ENCODE peak calls at places on chromosomes 11 and 22, in eight cellular contexts. E is body of pancreas; X is pancreas; B is mucosa of descending colon; D is left ventricle myocardium inferior; S is psoas muscle; O is adrenal gland; V is CD8-positive, alpha-beta T cell. I is an unnamed sample. For H3K4me1, the result is how much of the 10 kb centered on the place peaks cover.

GRCh38 chr11:118221419-118221818 is 3.4 kb downstream of the JAML start:
- DNase-seq in V (no peak), B (no peak), S (no peak), E (no peak), D (no peak), X (no peak), O (no peak), I (no peak)

GRCh38 chr22:45615364-45615763 is 56.3 kb upstream of the ATXN10 start:
- DNase-seq in X (no peak), D (no peak), B (no peak), O (no peak), V (no peak), S (no peak), E (no peak), I (no peak)

GRCh38 chr22:39825661-39826102 is 67.9 kb downstream of the ENTHD1 start:
- DNase-seq in D (no peak), X (no peak), S (no peak), B (no peak), V (no peak), E (no peak), O (no peak), I (no peak)

GRCh38 chr22:50189849-50190181 is 4.1 kb downstream of the TRABD start:
- DNase-seq in X (peak), B (no peak), E (no peak), O (no peak), S (no peak), D (no peak), V (no peak), I (no peak)

GRCh38 chr11:30107899-30108298 is 91.1 kb upstream of the KCNA4 start:
- DNase-seq in B (no peak), V (no peak), D (no peak), E (no peak), X (no peak), S (no peak), O (no peak), I (no peak)

GRCh38 chr11:46012185-46012584 is 89.7 kb downstream of the LARGE2 start:
- DNase-seq in O (no peak), X (no peak), B (no peak), V (no peak), D (no peak), S (no peak), E (no peak), I (no peak)

GRCh38 chr11:57493507-57494503 is 21.7 kb downstream of the SLC43A1 start:
- DNase-seq in O (peak), E (peak), V (peak), S (peak), B (peak), D (peak), X (peak), I (peak)

GRCh38 chr11:126896025-126896424 is 104.5 kb downstream of the KIRREL3 start:
- DNase-seq in V (no peak), D (no peak), E (no peak), X (no peak), B (no peak), S (no peak), O (no peak), I (no peak)

GRCh38 chr11:115939104-115939503 is 434.9 kb upstream of the CADM1 start:
- DNase-seq in S (no peak), O (no peak), B (no peak), E (no peak), D (no peak), V (no peak), X (no peak), I (no peak)

GRCh38 chr11:124460459-124460858 is 15.0 kb upstream of the OR8B8 start:
- DNase-seq in O (no peak), D (no peak), B (no peak), E (no peak), V (no peak), X (no peak), S (no peak), I (no peak)

GRCh38 chr22:37547249-37547741 is 13.0 kb upstream of the CDC42EP1 start:
- DNase-seq in V (no peak), X (no peak), S (no peak), O (no peak), B (no peak), E (no peak), D (no peak), I (no peak)

GRCh38 chr11:123942413-123942812 is 1.2 kb downstream of the OR6T1 start:
- DNase-seq in V (no peak), X (no peak), S (no peak), D (no peak), O (no peak), B (no peak), E (no peak), I (no peak)

GRCh38 chr11:10329935-10330334 is 25.1 kb downstream of the ADM start:
- DNase-seq in D (no peak), S (no peak), V (no peak), E (no peak), B (no peak), X (no peak), O (no peak), I (no peak)

GRCh38 chr11:3021125-3021524 is 29.0 kb upstream of the NAP1L4 start:
- DNase-seq in O (no peak), B (peak), E (peak), X (peak), D (no peak), V (peak), S (no peak), I (peak)

GRCh38 chr11:125593113-125593761 is 585 bp downstream of the STT3A start:
- DNase-seq in V (no peak), E (peak), X (no peak), B (peak), D (no peak), O (no peak), S (no peak), I (no peak)

GRCh38 chr22:25113316-25113721 is 86.3 kb upstream of the CRYBB3 start:
- DNase-seq in O (peak), S (peak), E (no peak), D (no peak), X (peak), B (peak), V (no peak), I (peak)

GRCh38 chr22:25110846-25111578 is 88.6 kb upstream of the CRYBB3 start:
- DNase-seq in X (peak), S (peak), E (peak), V (peak), D (peak), B (peak), O (peak), I (peak)

GRCh38 chr22:25112538-25113253 is 87.0 kb upstream of the CRYBB3 start:
- DNase-seq in B (peak), V (no peak), O (peak), E (no peak), X (no peak), S (no peak), D (no peak), I (no peak)

GRCh38 chr22:25110596-25110845 is 89.1 kb upstream of the CRYBB3 start:
- DNase-seq in X (no peak), B (no peak), V (no peak), O (no peak), E (no peak), D (no peak), S (no peak), I (no peak)

DNA sequence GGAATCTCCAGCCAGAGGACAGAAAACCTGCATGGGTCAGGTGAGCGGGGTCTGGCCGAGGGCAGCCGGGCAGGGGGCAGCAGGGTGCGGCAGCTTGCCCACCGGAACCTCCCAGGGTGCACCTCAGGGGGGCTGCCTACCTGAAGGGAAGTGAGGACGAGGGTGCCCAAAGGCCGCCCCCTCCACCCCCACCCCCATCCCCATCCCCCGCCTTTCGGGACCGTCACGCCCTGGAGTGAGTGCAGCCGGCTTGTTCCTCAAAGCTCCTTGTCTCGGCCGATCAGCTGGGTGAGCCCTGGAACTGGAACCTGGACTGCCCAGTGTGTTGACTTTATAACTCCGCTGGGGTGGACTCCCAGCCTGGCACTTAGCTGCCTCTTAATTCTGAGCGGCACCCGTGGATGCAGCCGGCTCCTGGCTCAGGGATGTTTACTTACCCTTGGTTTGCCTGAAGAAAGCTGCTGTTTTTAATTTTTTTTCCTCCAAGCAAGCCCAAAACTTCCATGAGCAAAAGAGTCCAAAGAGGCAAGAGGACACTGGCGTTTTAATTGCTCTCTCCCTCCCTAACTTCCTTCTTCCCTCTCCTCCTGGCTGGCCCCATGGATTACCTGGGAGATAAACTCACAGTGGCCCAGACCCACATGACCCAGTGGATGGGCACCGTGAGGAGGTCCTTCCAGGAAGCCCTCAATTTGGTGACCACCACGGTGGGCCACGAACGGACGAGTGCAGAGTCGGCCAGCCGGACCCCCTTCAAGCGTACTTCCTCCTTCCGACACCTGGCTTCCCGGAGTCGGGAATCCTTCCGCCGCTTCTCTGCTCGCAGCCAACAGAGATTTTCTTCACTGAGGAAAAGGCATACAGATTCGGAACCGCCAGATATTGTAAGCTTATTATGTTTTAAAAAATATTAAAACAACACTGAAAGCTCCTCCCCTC is 87.8 kb upstream of the CRYBB3 start:
- DNase-seq in D (no peak), X (peak), V (no peak), E (peak), S (peak), O (peak), B (peak), I (peak)
- TF ChIP-seq CTCF in D (no peak), X (no peak), V (no peak), E (no peak), S (no peak), O (no peak), B (peak), I (peak)

GRCh38 chr11:35114901-35115687 is 23.9 kb upstream of the CD44 start:
- DNase-seq in S (no peak), B (no peak), O (no peak), D (no peak), E (no peak), X (no peak), V (no peak), I (no peak)

GRCh38 chr11:35112846-35113105 is 26.2 kb upstream of the CD44 start:
- DNase-seq in E (no peak), X (no peak), D (no peak), S (no peak), B (no peak), V (no peak), O (no peak), I (no peak)

GRCh38 chr11:35111171-35112055 is 27.6 kb upstream of the CD44 start:
- DNase-seq in O (no peak), B (peak), E (peak), S (no peak), X (no peak), V (no peak), D (no peak), I (no peak)

GRCh38 chr11:35109827-35110226 is 29.1 kb upstream of the CD44 start:
- DNase-seq in V (no peak), D (no peak), S (no peak), B (no peak), E (no peak), X (no peak), O (no peak), I (no peak)

DNA sequence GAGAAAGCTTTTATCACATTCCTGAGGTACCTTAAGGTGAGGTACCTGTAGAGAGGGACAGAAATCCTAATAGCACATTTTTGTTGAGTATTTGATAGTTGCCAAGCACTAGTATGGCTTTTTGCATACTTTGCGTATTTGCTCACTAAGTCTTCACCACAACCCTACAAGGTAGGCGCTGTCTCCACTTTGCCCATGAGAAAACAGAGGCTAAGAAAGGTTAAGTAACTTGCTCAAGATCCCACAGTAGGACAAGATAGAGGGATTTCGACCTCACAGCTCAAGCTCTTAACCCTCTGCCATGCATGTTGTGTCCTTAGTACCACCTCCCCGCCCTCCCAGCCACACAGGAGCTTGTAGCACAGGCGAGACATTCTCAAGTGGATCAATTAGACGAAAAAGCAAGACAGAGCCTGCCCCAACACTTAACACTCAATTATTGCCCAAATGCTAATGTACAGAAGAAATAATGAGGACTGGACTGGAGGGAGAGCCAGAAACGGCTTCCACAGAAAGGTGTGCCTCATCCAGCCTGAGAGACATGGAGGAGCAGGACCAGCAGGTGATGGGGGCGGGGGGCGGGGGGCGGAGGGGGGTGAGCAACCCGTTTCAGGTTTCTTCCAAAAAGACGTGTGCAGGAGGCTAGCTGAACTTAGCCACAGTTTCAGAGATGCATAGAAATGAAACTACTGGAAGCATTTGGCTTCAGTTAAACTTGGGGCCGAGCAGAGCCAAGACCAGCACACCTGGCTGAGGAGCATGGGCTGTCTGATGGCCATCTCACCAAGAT is 26.7 kb upstream of the CD44 start:
- DNase-seq in B (no peak), V (no peak), E (no peak), O (no peak), X (no peak), D (no peak), S (no peak), I (no peak)
- H3K4me1 ChIP-seq in B (under half), V (under half), E (under half), O (under half), X (under half), D (under half), S (under half), I (under half)

GRCh38 chr22:38698407-38699094 is 2.2 kb downstream of the JOSD1 start:
- DNase-seq in E (no peak), X (no peak), O (no peak), B (no peak), S (no peak), D (no peak), V (no peak), I (no peak)

GRCh38 chr22:38699143-38699542 is 1.6 kb downstream of the JOSD1 start:
- DNase-seq in S (no peak), E (no peak), V (no peak), O (no peak), X (no peak), B (no peak), D (no peak), I (no peak)

GRCh38 chr22:38700271-38700788 is 413 bp downstream of the JOSD1 start:
- DNase-seq in E (peak), D (peak), B (peak), S (peak), X (peak), O (peak), V (no peak), I (peak)

GRCh38 chr22:38699784-38700183 is 959 bp downstream of the JOSD1 start:
- DNase-seq in O (no peak), X (no peak), V (no peak), E (no peak), S (no peak), D (no peak), B (no peak), I (no peak)

GRCh38 chr22:38700789-38701628 is at the start of gene JOSD1:
- DNase-seq in X (peak), D (peak), V (peak), B (peak), E (peak), O (peak), S (peak), I (peak)
- TF ChIP-seq CTCF in X (no peak), D (no peak), V (no peak), B (no peak), E (no peak), O (peak), S (no peak), I (no peak)

GRCh38 chr11:68353669-68354068 is 41.3 kb downstream of the LRP5 start:
- DNase-seq in D (no peak), E (no peak), V (no peak), S (no peak), O (no peak), X (no peak), B (no peak), I (no peak)

GRCh38 chr11:68354181-68354872 is 41.9 kb downstream of the LRP5 start:
- DNase-seq in V (no peak), X (peak), O (peak), D (peak), S (peak), E (peak), B (peak), I (peak)

GRCh38 chr11:68352591-68352990 is 40.2 kb downstream of the LRP5 start:
- DNase-seq in B (no peak), V (no peak), O (no peak), X (no peak), D (no peak), S (no peak), E (no peak), I (no peak)

GRCh38 chr11:68351450-68352275 is 39.3 kb downstream of the LRP5 start:
- DNase-seq in D (no peak), V (no peak), S (no peak), B (no peak), O (no peak), X (no peak), E (no peak), I (no peak)

GRCh38 chr11:68353118-68353517 is 40.7 kb downstream of the LRP5 start:
- DNase-seq in B (no peak), S (no peak), D (no peak), O (no peak), E (no peak), V (no peak), X (no peak), I (no peak)
- H3K4me1 ChIP-seq in B (under half), S (under half), D (half or more), O (under half), E (under half), V (under half), X (under half), I (half or more)

GRCh38 chr22:30823015-30823370 is 128.3 kb downstream of the OSBP2 start:
- DNase-seq in X (no peak), V (no peak), S (no peak), B (no peak), O (no peak), E (no peak), D (no peak), I (no peak)
- TF ChIP-seq CTCF in X (no peak), V (no peak), S (no peak), B (no peak), O (no peak), E (no peak), D (no peak), I (no peak)